ENCODE peak calls at places on chromosomes 12 and 14, in eight cellular contexts. M is K562, S is A549, H is GM12878, R is SK-N-SH, I is HCT116, D is H1, L is WTC11. Q is an unnamed sample.

GRCh38 chr12:131985145-131985875 is 35.6 kb downstream of the EP400 start:
- DNase-seq in M (no peak), S (no peak), H (no peak), R (no peak), I (no peak), D (peak), L (no peak), Q (no peak)

GRCh38 chr14:61813101-61813596 is 50.9 kb downstream of the SNAPC1 start:
- DNase-seq in M (no peak), S (no peak), H (no peak), R (peak), I (no peak), D (peak), L (peak), Q (no peak)

GRCh38 chr12:98838282-98838681 is 193.2 kb downstream of the APAF1 start:
- DNase-seq in M (no peak), S (no peak), H (no peak), R (no peak), I (no peak), D (no peak), L (peak), Q (no peak)

GRCh38 chr12:115922952-115923564 is 354.4 kb downstream of the MED13L start:
- DNase-seq in M (no peak), S (peak), H (no peak), R (no peak), I (no peak), D (no peak), L (no peak), Q (no peak)

GRCh38 chr14:26984318-26985177 is 386.7 kb upstream of the NOVA1 start:
- DNase-seq in M (peak), S (no peak), H (no peak), R (peak), I (peak), D (peak), L (peak), Q (peak)

GRCh38 chr12:40622246-40622838 is 69.9 kb upstream of the CNTN1 start:
- DNase-seq in M (peak), S (peak), H (no peak), R (peak), I (peak), D (peak), L (peak), Q (peak)

GRCh38 chr12:2163172-2163927 is 110.6 kb downstream of the CACNA1C start:
- DNase-seq in M (no peak), S (no peak), H (no peak), R (no peak), I (no peak), D (no peak), L (no peak), Q (no peak)

GRCh38 chr12:46267618-46268348 is 1.1 kb downstream of the SLC38A1 start:
- DNase-seq in M (peak), S (no peak), H (no peak), R (peak), I (no peak), D (peak), L (no peak), Q (peak)

GRCh38 chr14:100747021-100747586 is 20.4 kb downstream of the DLK1 start:
- DNase-seq in M (no peak), S (peak), H (no peak), R (no peak), I (peak), D (no peak), L (no peak), Q (no peak)

GRCh38 chr12:48451372-48451771 is 21.0 kb upstream of the ANP32D start:
- DNase-seq in M (no peak), S (no peak), H (no peak), R (no peak), I (no peak), D (no peak), L (no peak), Q (no peak)

GRCh38 chr14:63542231-63542999 is 762 bp downstream of the PPP2R5E start:
- DNase-seq in M (peak), S (no peak), H (no peak), R (peak), I (no peak), D (peak), L (peak), Q (peak)

GRCh38 chr14:105059035-105059916 is 6.0 kb downstream of the GPR132 start:
- DNase-seq in M (no peak), S (no peak), H (no peak), R (peak), I (no peak), D (peak), L (peak), Q (no peak)

GRCh38 chr12:121145221-121145620 is 12.5 kb downstream of the P2RX7 start:
- DNase-seq in M (no peak), S (no peak), H (no peak), R (no peak), I (no peak), D (no peak), L (no peak), Q (peak)

GRCh38 chr12:129467749-129468148 is 436.1 kb downstream of the TMEM132D start:
- DNase-seq in M (no peak), S (no peak), H (no peak), R (no peak), I (no peak), D (no peak), L (no peak), Q (no peak)

GRCh38 chr14:103576371-103577024 is 13.7 kb downstream of the COA8 start:
- DNase-seq in M (no peak), S (peak), H (no peak), R (peak), I (peak), D (no peak), L (peak), Q (peak)

GRCh38 chr12:64194333-64195149 is 27.6 kb downstream of the KICS2 start:
- DNase-seq in M (no peak), S (no peak), H (no peak), R (no peak), I (no peak), D (no peak), L (no peak), Q (no peak)

GRCh38 chr12:124938066-124938465 is 23.6 kb upstream of the UBC start:
- DNase-seq in M (no peak), S (no peak), H (peak), R (no peak), I (no peak), D (no peak), L (no peak), Q (peak)

GRCh38 chr14:95609398-95609990 is 74.6 kb downstream of the GLRX5 start:
- DNase-seq in M (peak), S (no peak), H (no peak), R (peak), I (peak), D (peak), L (peak), Q (peak)

GRCh38 chr14:84482256-84483071 is 1047.5 kb upstream of the FLRT2 start:
- DNase-seq in M (no peak), S (no peak), H (no peak), R (no peak), I (no peak), D (no peak), L (no peak), Q (peak)

GRCh38 chr12:43315961-43316360 is 236.0 kb downstream of the ADAMTS20 start:
- DNase-seq in M (no peak), S (no peak), H (no peak), R (peak), I (no peak), D (no peak), L (no peak), Q (no peak)

GRCh38 chr12:123934829-123935228 is 37.8 kb downstream of the CCDC92 start:
- DNase-seq in M (no peak), S (no peak), H (no peak), R (no peak), I (no peak), D (no peak), L (no peak), Q (no peak)

GRCh38 chr12:63955831-63956685 is 111.6 kb downstream of the SRGAP1 start:
- DNase-seq in M (no peak), S (no peak), H (no peak), R (no peak), I (no peak), D (no peak), L (no peak), Q (no peak)

GRCh38 chr12:617304-617915 is 45.8 kb downstream of the NINJ2 start:
- DNase-seq in M (no peak), S (no peak), H (no peak), R (no peak), I (no peak), D (no peak), L (no peak), Q (peak)

GRCh38 chr12:95723693-95724384 is 66.7 kb downstream of the NTN4 start:
- DNase-seq in M (no peak), S (no peak), H (no peak), R (peak), I (no peak), D (no peak), L (no peak), Q (no peak)

GRCh38 chr12:13173012-13173441 is 23.5 kb upstream of the EMP1 start:
- DNase-seq in M (no peak), S (no peak), H (no peak), R (no peak), I (no peak), D (no peak), L (no peak), Q (no peak)

GRCh38 chr12:114846771-114847170 is 162.8 kb upstream of the TBX3 start:
- DNase-seq in M (no peak), S (no peak), H (no peak), R (no peak), I (no peak), D (no peak), L (no peak), Q (no peak)

GRCh38 chr14:67705211-67705610 is 3.5 kb downstream of the RDH12 start:
- DNase-seq in M (no peak), S (no peak), H (no peak), R (no peak), I (no peak), D (no peak), L (no peak), Q (no peak)

GRCh38 chr12:113537751-113538087 is 66.0 kb upstream of the LHX5 start:
- DNase-seq in M (no peak), S (no peak), H (no peak), R (no peak), I (no peak), D (no peak), L (no peak), Q (no peak)

GRCh38 chr12:56338643-56339422 is at the start of gene IL23A:
- DNase-seq in M (no peak), S (no peak), H (peak), R (no peak), I (no peak), D (peak), L (peak), Q (peak)

GRCh38 chr14:74541225-74541624 is 47.7 kb downstream of the ISCA2 start:
- DNase-seq in M (no peak), S (no peak), H (no peak), R (no peak), I (no peak), D (no peak), L (no peak), Q (no peak)

GRCh38 chr12:11877102-11877826 is 193.5 kb upstream of the BCL2L14 start:
- DNase-seq in M (no peak), S (no peak), H (no peak), R (no peak), I (no peak), D (no peak), L (no peak), Q (no peak)

GRCh38 chr14:69355955-69356321 is 42.2 kb downstream of the ERH start:
- DNase-seq in M (no peak), S (no peak), H (no peak), R (no peak), I (no peak), D (no peak), L (no peak), Q (no peak)

DNA sequence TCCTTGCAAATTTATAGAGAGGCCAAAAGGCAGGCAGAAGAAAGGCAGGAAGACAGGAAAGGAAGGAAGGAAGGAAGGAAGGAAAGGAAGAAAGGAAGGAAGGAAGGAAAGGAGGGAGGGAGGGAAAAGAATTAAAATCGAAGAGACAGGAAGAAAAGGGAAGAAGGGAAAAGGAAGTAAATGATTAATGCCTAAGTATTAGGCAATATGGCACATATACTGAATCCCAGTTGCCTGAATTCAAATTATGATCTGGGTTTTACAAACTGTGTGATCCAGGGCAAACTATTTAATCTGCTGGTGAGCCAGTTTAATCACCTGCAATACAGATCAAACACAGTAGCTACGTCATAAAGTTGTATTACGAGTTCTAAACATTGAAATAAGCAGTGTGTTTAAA is 983.6 kb downstream of the FLRT2 start:
- DNase-seq in M (no peak), S (no peak), H (no peak), R (no peak), I (no peak), D (no peak), L (no peak), Q (no peak)
- TF ChIP-seq MAX in M (no peak), S (no peak), H (no peak), R (no peak), I (no peak), D (no peak), L (no peak), Q (no peak)

GRCh38 chr12:14471497-14471896 is 96.2 kb downstream of the PLBD1 start:
- DNase-seq in M (no peak), S (no peak), H (no peak), R (no peak), I (no peak), D (no peak), L (no peak), Q (no peak)
- TF ChIP-seq MAX in M (no peak), S (no peak), H (no peak), R (no peak), I (no peak), D (no peak), L (no peak), Q (no peak)

GRCh38 chr14:32609388-32609787 is 280.3 kb downstream of the AKAP6 start:
- DNase-seq in M (no peak), S (no peak), H (no peak), R (no peak), I (no peak), D (no peak), L (no peak), Q (no peak)

GRCh38 chr14:32603992-32604391 is 274.9 kb downstream of the AKAP6 start:
- DNase-seq in M (no peak), S (no peak), H (no peak), R (no peak), I (no peak), D (no peak), L (no peak), Q (no peak)

GRCh38 chr14:32608880-32609279 is 279.8 kb downstream of the AKAP6 start:
- DNase-seq in M (no peak), S (no peak), H (no peak), R (no peak), I (no peak), D (no peak), L (no peak), Q (peak)

GRCh38 chr14:32607399-32607798 is 278.3 kb downstream of the AKAP6 start:
- DNase-seq in M (no peak), S (no peak), H (no peak), R (peak), I (no peak), D (no peak), L (no peak), Q (no peak)

DNA sequence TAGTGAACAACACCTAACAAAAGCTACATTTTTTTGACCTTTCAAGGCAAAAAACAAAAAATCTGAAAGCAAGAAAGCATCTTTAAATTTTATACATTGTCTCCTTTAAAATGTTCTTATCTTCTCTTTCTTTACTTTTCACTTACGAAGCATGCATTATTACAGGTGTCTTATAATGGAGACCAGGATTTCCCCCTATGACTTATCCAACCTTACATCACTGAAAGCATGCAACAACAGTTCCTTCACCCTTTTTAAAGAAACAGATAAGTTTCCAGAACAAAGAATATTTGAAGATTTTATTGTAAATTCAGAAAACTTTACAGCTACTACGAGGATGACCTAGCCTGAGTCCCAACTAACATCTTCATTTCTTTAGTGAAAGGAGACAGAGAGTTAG is 277.2 kb downstream of the AKAP6 start:
- DNase-seq in M (no peak), S (no peak), H (no peak), R (no peak), I (no peak), D (no peak), L (no peak), Q (no peak)
- TF ChIP-seq MAX in M (no peak), S (no peak), H (no peak), R (no peak), I (no peak), D (no peak), L (no peak), Q (no peak)

DNA sequence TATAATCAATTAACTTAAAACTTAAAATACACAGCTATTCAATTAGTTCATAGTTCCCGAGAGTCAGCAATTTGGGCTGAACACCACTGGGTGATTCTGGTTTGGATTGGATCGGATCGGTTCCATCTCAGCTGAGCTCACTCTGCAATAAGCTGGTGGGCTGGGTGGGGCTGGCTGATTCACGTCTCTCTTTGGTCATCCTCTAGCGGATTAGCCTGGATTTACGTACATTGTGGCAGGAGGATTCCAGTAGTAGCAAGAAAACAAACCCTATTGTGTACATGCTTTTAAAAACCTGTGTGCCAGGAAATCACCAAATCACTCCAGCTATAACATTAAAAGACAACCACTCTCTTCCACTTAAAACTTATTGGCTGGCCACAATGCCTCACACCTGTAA is 3.2 kb upstream of the CLEC4C start:
- DNase-seq in M (no peak), S (no peak), H (no peak), R (no peak), I (no peak), D (no peak), L (no peak), Q (no peak)
- TF ChIP-seq MAX in M (no peak), S (no peak), H (no peak), R (no peak), I (no peak), D (no peak), L (no peak), Q (no peak)

GRCh38 chr12:22459872-22460490 is 84.4 kb downstream of the C2CD5 start:
- DNase-seq in M (peak), S (peak), H (no peak), R (peak), I (peak), D (no peak), L (no peak), Q (peak)
- TF ChIP-seq MAX in M (no peak), S (no peak), H (no peak), R (no peak), I (no peak), D (no peak), L (no peak), Q (no peak)

GRCh38 chr14:31263485-31264133 is 56.0 kb upstream of the HECTD1 start:
- DNase-seq in M (no peak), S (peak), H (no peak), R (no peak), I (peak), D (no peak), L (no peak), Q (peak)
- TF ChIP-seq MAX in M (no peak), S (no peak), H (no peak), R (peak), I (peak), D (no peak), L (no peak), Q (peak)

GRCh38 chr12:52655251-52655650 is 3.2 kb upstream of the KRT2 start:
- DNase-seq in M (no peak), S (no peak), H (no peak), R (no peak), I (no peak), D (no peak), L (no peak), Q (no peak)

GRCh38 chr12:52649066-52649465 is 2.9 kb downstream of the KRT2 start:
- DNase-seq in M (no peak), S (no peak), H (no peak), R (no peak), I (no peak), D (no peak), L (no peak), Q (no peak)

GRCh38 chr12:52650520-52651081 is 1.4 kb downstream of the KRT2 start:
- DNase-seq in M (no peak), S (no peak), H (no peak), R (no peak), I (no peak), D (no peak), L (no peak), Q (no peak)

GRCh38 chr12:52648012-52648550 is 3.9 kb downstream of the KRT2 start:
- DNase-seq in M (no peak), S (no peak), H (no peak), R (no peak), I (no peak), D (peak), L (no peak), Q (no peak)

DNA sequence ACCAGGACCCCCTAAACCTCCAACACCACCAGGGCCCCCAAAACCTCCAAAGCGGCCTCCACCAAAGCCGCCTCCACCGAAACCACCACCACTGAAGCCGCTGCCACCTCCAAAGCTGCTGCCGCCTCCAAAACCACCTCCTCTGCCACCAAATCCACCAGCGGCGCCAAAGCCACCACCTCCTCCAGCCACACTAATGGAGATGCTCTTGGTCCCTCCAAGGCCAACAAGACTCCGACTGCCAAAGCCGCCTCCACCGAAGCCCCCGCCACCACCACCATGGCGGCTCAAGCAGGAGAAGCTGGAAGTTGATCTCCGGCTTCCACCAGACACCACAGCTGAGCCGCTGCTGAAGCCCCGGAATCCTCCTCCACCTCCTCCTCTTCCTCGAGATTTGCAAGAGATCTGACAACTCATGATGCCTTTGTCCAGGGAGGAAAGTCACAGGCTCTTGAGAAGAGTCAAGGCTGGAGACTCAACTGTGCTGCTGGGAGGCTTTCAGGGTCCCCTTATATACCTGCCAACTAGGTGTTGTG is at the start of gene KRT2:
- DNase-seq in M (no peak), S (no peak), H (no peak), R (no peak), I (no peak), D (no peak), L (no peak), Q (no peak)
- TF ChIP-seq MAX in M (no peak), S (no peak), H (no peak), R (no peak), I (no peak), D (no peak), L (no peak), Q (no peak)

DNA sequence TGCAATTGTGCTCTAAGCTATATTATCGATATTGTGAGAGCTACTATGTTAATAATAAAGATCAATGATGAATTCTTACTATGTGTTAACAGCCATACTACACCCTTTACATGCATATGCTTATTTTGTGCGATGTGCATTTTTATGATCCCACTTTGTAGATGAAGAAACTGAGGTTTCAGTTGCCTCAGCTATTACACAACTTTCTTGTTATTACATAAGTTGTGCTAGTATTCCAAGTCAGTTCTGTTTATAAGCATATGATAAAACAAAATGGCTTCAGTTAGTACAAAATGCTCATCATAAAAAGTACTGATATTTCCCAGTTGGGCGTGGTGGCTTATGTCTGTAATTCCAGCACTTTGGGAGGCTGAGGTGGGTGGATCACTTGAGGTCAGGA is 471.5 kb upstream of the DCN start:
- DNase-seq in M (no peak), S (no peak), H (no peak), R (no peak), I (no peak), D (no peak), L (no peak), Q (no peak)
- TF ChIP-seq MAX in M (no peak), S (no peak), H (no peak), R (no peak), I (no peak), D (no peak), L (no peak), Q (no peak)

GRCh38 chr12:119167904-119168303 is 10.8 kb upstream of the HSPB8 start:
- DNase-seq in M (no peak), S (no peak), H (no peak), R (no peak), I (no peak), D (no peak), L (no peak), Q (no peak)
- TF ChIP-seq MAX in M (no peak), S (no peak), H (no peak), R (no peak), I (no peak), D (no peak), L (no peak), Q (no peak)

Q was measured in endothelial cell of umbilical vein.